ENCODE peak calls at places on chromosomes 13 and 19, in seven cellular contexts. L, G, I, R, X, J and T are unnamed samples. For H3K9me3, the result is how much of the 10 kb centered on the place peaks cover.

GRCh38 chr13:98521876-98522275 is 55.0 kb downstream of the STK24 start:
- DNase-seq in G (peak), R (no peak), L (no peak), J (no peak), I (no peak), X (no peak), T (no peak)

GRCh38 chr13:80074143-80074752 is 266.7 kb downstream of the SPRY2 start:
- DNase-seq in X (no peak), G (no peak), L (no peak), R (no peak), J (no peak), I (no peak), T (no peak)

GRCh38 chr19:43731854-43732253 is 16.0 kb downstream of the IRGC start:
- DNase-seq in L (no peak), X (no peak), G (no peak), J (no peak), R (no peak), I (no peak), T (no peak)

GRCh38 chr19:10432736-10433130 is 12.4 kb downstream of the PDE4A start:
- DNase-seq in J (no peak), G (no peak), R (peak), L (peak), I (no peak), X (no peak), T (no peak)

GRCh38 chr13:40115456-40115855 is 460.0 kb downstream of the COG6 start:
- DNase-seq in R (no peak), L (no peak), I (no peak), J (no peak), G (no peak), X (no peak), T (no peak)

GRCh38 chr19:54158812-54159351 is 639 bp downstream of the LENG1 start:
- DNase-seq in J (no peak), G (no peak), R (no peak), X (no peak), I (no peak), L (no peak), T (no peak)

GRCh38 chr13:41533266-41533665 is 75.9 kb downstream of the RGCC start:
- DNase-seq in X (no peak), G (no peak), J (no peak), R (no peak), I (no peak), L (no peak), T (no peak)

GRCh38 chr13:64556391-64556790 is 2673.7 kb downstream of the PCDH9 start:
- DNase-seq in G (no peak), J (no peak), R (no peak), L (no peak), I (no peak), X (no peak), T (no peak)

GRCh38 chr13:75693227-75693626 is 57.1 kb downstream of the LMO7 start:
- DNase-seq in L (no peak), I (no peak), J (no peak), X (no peak), R (no peak), G (no peak), T (no peak)

DNA sequence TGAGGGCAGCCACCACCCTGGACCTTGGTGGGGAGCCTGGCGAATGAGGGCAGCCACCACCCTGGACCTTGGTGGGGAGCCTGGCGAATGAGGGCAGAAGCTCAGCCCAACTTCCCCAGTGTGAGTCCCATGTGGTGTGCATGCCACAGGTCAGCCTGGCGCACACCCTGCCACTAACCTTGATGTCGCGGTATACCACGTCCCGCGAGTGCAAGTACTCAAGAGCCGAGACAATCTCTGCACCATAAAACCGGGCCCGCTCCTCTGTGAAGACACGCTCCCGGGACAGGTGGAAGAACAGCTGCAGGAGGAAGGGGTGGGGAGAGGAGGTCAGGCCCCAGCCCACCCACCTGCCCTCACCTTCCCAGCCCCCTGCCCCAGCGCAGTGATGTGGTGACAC is 11.3 kb upstream of the CCNP start:
- DNase-seq in L (no peak), I (no peak), J (no peak), X (no peak), G (no peak), R (no peak), T (no peak)
- H3K9me3 ChIP-seq in L (under half), I (under half), J (under half), X (under half), G (under half), R (under half), T (under half)

GRCh38 chr19:50292216-50292827 is 36.9 kb downstream of the KCNC3 start:
- DNase-seq in J (no peak), R (no peak), I (no peak), L (no peak), X (no peak), G (peak), T (no peak)

GRCh38 chr19:50290775-50291174 is 38.4 kb downstream of the KCNC3 start:
- DNase-seq in I (no peak), R (no peak), X (no peak), J (no peak), G (peak), L (no peak), T (no peak)

GRCh38 chr19:50288954-50289353 is 40.2 kb downstream of the KCNC3 start:
- DNase-seq in R (no peak), L (no peak), G (no peak), I (no peak), X (no peak), J (no peak), T (no peak)

GRCh38 chr19:50287331-50287730 is 41.8 kb downstream of the KCNC3 start:
- DNase-seq in R (no peak), G (no peak), L (no peak), J (no peak), X (no peak), I (no peak), T (no peak)

GRCh38 chr19:50290011-50290410 is 39.2 kb downstream of the KCNC3 start:
- DNase-seq in G (no peak), J (no peak), X (no peak), I (no peak), L (no peak), R (no peak), T (no peak)
- H3K9me3 ChIP-seq in G (under half), J (under half), X (under half), I (under half), L (under half), R (under half), T (under half)

GRCh38 chr13:107211073-107211472 is 643.1 kb upstream of the ARGLU1 start:
- DNase-seq in J (no peak), I (peak), G (peak), L (peak), R (peak), X (peak), T (peak)
- H3K9me3 ChIP-seq in J (under half), I (under half), G (under half), L (under half), R (under half), X (under half), T (under half)

GRCh38 chr19:55912916-55913315 is 19.2 kb downstream of the NLRP13 start:
- DNase-seq in L (no peak), X (no peak), G (no peak), I (no peak), R (no peak), J (no peak), T (no peak)

GRCh38 chr19:55909801-55910200 is 22.3 kb downstream of the NLRP13 start:
- DNase-seq in L (no peak), R (no peak), X (no peak), J (no peak), I (no peak), G (no peak), T (no peak)

DNA sequence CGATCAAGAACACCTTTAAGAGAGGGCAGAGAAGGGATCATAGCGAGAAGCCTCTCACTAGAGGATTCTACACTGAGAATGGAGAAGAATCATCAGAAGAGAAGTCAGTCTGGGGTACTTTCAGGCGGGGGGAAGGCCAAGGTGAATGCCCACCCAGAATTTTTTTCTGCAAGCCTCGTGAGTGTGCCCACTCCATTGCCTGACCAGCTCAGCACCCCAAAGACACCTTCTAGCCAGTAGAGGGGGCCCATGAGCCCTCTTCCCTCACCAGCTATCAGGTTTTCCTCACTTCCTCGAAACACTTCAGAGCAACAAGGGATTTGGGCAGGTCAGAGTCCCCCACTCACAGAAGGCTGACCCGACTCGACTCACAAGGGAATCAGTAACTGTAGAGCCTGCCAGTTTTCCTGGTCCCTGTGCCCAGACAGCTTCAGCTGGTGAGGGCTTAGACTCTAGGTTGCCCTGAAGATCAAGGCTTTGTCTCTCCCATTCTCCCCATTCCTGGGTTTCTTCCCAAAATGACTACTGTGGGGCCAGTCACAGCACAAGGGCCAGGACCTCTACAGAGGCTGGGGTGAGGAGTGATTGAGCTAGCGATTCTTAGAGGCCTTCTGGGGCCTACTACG is 18.4 kb downstream of the NLRP13 start:
- DNase-seq in I (no peak), R (no peak), L (no peak), X (no peak), G (no peak), J (peak), T (no peak)
- H3K9me3 ChIP-seq in I (under half), R (under half), L (under half), X (under half), G (under half), J (under half), T (under half)

GRCh38 chr19:19619121-19619848 is 798 bp upstream of the PBX4 start:
- DNase-seq in X (no peak), L (no peak), R (no peak), I (no peak), J (no peak), G (no peak), T (no peak)

GRCh38 chr19:19624032-19624570 is 3.9 kb downstream of the LPAR2 start:
- DNase-seq in X (no peak), L (no peak), J (no peak), R (no peak), G (no peak), I (no peak), T (no peak)

GRCh38 chr19:19618384-19619051 is at the start of gene PBX4:
- DNase-seq in J (no peak), L (peak), I (peak), X (peak), G (peak), R (peak), T (peak)

GRCh38 chr19:19623383-19623782 is 4.6 kb downstream of the LPAR2 start:
- DNase-seq in R (no peak), J (no peak), X (no peak), I (no peak), L (no peak), G (no peak), T (no peak)

DNA sequence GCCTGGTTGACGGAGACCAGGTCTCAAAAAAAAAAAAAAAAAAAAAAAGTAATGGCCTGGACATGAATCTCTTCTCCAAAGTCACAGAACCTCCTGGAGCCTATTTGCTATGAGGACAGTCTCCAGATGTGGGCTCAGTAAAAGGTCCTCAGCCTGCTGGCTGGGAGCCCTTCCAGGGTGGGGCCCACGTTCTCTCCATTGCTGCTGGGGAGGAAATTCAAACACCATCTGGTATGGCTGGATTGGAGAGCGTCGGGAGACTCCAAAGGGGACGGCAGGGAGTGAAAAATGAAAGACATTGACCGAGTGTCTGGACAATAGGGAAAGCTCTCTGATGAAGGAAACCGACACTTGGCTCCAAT is 1.3 kb upstream of the PBX4 start:
- DNase-seq in I (no peak), R (no peak), X (no peak), L (no peak), J (no peak), G (no peak), T (no peak)
- H3K9me3 ChIP-seq in I (under half), R (under half), X (under half), L (under half), J (under half), G (under half), T (under half)

DNA sequence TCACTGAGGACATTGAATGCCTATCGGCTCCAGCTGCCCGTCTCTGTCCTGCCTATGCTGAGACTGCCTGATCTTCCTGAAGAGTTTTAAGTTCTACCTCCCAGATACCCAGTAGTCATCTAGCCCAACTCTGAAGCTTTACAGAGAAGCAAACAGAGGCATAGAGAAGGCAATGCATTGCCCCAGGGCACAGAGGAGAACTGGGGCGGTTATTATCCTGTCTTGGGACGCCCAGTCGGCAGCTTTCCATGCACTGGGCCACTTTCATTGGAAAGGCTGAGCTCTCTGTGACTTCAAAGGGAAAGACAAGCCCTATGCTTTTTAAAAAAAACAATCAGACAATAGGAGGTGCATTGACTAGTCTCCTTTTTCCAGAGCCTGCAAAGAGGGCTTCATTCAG is 71.6 kb downstream of the HSPH1 start:
- DNase-seq in R (no peak), L (no peak), I (no peak), X (no peak), J (no peak), G (no peak), T (no peak)
- H3K9me3 ChIP-seq in R (under half), L (under half), I (under half), X (under half), J (under half), G (under half), T (under half)

GRCh38 chr19:23015660-23016059 is 12.7 kb upstream of the ZNF728 start:
- DNase-seq in I (no peak), G (no peak), L (no peak), R (no peak), J (no peak), X (no peak), T (no peak)
- H3K9me3 ChIP-seq in I (under half), G (under half), L (under half), R (under half), J (under half), X (under half), T (under half)

GRCh38 chr19:51810228-51810627 is 15.3 kb downstream of the FPR3 start:
- DNase-seq in G (no peak), X (no peak), J (no peak), L (no peak), I (no peak), R (no peak), T (no peak)
- H3K9me3 ChIP-seq in G (under half), X (under half), J (under half), L (under half), I (under half), R (under half), T (under half)

DNA sequence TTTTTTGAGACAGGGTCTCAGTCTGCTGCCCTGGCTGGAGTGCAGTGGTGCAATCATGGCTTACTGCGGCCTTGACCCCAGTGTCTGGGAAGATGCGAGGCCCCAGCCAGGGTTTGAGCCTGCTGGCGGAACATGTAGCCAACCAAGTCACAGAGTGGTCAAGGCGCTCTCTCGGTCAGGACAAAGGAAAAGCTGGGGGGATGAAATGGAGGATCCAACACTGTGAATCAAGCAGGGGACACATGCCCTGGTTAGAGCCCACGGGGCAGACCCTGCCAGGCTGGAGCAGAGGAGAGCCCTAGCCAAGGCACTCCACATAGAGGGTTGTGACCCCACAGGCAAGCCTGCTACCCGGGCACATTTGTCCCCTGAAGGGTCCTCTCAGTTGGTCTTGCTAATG is 10.1 kb downstream of the TUBA3C start:
- DNase-seq in G (no peak), X (no peak), J (no peak), L (no peak), I (no peak), R (no peak), T (no peak)
- H3K9me3 ChIP-seq in G (under half), X (under half), J (under half), L (under half), I (under half), R (under half), T (under half)

DNA sequence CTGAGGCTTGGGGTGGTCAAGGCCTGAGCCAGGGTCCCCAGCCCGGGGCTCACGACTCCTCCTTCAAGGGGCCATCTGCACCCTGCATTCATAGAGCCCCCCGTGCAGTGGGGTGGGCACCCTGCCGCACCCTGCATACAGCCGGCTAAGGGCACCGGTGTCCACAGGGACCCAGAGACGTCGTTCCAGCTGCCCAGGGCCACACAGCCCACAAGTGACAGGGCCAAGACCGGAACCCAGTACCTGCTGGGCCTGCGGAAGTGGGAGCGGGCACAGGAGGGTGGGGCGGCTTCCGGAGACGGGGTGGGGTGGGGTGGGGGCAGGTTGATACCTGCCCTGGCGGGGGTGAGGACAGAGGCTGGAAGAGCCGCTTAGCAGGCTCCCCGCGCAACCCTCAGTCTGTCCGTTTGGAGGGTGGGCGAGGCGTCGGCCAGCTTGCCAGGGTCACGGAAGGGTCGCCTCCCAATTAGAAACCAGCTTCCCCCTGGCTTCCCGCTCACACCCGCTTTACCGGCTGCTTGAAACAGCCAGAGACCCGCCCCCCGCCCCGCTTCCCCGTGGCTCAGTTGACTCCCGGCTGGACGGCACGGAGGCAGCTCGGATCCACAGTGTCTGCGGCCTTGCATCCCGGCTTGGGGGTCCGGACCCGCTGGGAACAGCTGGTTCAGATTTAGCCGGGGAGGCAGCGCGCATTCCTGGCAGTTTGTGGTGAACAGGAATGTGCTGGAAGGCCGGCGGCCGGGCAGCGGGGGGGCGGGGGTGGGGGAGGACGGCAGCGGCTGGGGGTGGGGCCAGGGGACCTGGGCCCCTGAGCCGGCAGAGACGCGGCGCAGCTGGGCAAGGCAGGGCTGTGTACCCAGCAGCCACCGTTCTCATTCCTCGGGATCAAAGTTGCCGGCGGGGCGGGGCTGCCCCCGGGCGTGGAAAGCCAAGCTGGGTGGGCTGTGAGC is 1.8 kb downstream of the CNN2 start:
- DNase-seq in I (peak), X (no peak), L (peak), G (peak), R (peak), J (no peak), T (peak)
- H3K9me3 ChIP-seq in I (under half), X (under half), L (under half), G (under half), R (under half), J (under half), T (under half)